ENCODE peak calls at places on chromosomes 7 and 10, in four cellular contexts. S is HL-60, X is GM12878, I is K562. Q is an unnamed sample.

GRCh38 chr7:113154128-113154527 is 35.8 kb upstream of the SMIM30 start:
- DNase-seq in S (no peak), X (no peak), I (no peak), Q (no peak)

GRCh38 chr7:143362126-143362961 is at the start of gene FAM131B:
- DNase-seq in S (no peak), X (no peak), I (peak; percentile 49), Q (peak; percentile 59)

GRCh38 chr10:24824124-24824523 is 100.4 kb upstream of the ARHGAP21 start:
- DNase-seq in S (no peak), X (no peak), I (no peak), Q (no peak)

GRCh38 chr7:158317238-158318205 is 270.1 kb downstream of the PTPRN2 start:
- DNase-seq in S (no peak), X (no peak), I (no peak), Q (no peak)

GRCh38 chr7:151379534-151380198 is 30.2 kb downstream of the WDR86 start:
- DNase-seq in S (no peak), X (no peak), I (peak; percentile 23), Q (peak; percentile 18)

GRCh38 chr10:86017841-86018734 is 348.5 kb downstream of the GRID1 start:
- DNase-seq in S (no peak), X (peak; percentile 45), I (no peak), Q (no peak)

GRCh38 chr7:21944616-21945373 is 904 bp downstream of the CDCA7L start:
- DNase-seq in S (no peak), X (no peak), I (no peak), Q (no peak)

GRCh38 chr7:123570390-123571182 is 13.0 kb upstream of the NDUFA5 start:
- DNase-seq in S (no peak), X (no peak), I (no peak), Q (no peak)

GRCh38 chr7:49852619-49853462 is 79.4 kb downstream of the VWC2 start:
- DNase-seq in S (peak; percentile 11), X (no peak), I (peak; percentile 46), Q (peak; percentile 31)

GRCh38 chr10:84337199-84337598 is 8.8 kb downstream of the CCSER2 start:
- DNase-seq in S (no peak), X (no peak), I (no peak), Q (no peak)

GRCh38 chr7:8260871-8261707 is 878 bp downstream of the ICA1 start:
- DNase-seq in S (no peak), X (no peak), I (peak; percentile 56), Q (peak; percentile 11)

GRCh38 chr7:132075573-132075972 is 500.7 kb downstream of the PLXNA4 start:
- DNase-seq in S (no peak), X (no peak), I (no peak), Q (no peak)

GRCh38 chr7:155665957-155666287 is 21.5 kb downstream of the RBM33 start:
- DNase-seq in S (no peak), X (no peak), I (no peak), Q (no peak)

GRCh38 chr7:91164948-91165845 is 99.0 kb upstream of the FZD1 start:
- DNase-seq in S (peak; percentile 29), X (peak; percentile 24), I (no peak), Q (peak; percentile 13)

GRCh38 chr7:107201795-107202450 is 33.1 kb downstream of the HBP1 start:
- DNase-seq in S (no peak), X (no peak), I (peak; percentile 66), Q (peak; percentile 18)

GRCh38 chr7:156156734-156157408 is 344.6 kb upstream of the SHH start:
- DNase-seq in S (no peak), X (no peak), I (peak; percentile 50), Q (no peak)

GRCh38 chr7:142375710-142376313 is 118.0 kb upstream of the PRSS58 start:
- DNase-seq in S (peak; percentile 46), X (no peak), I (peak; percentile 34), Q (no peak)

GRCh38 chr7:92768501-92769360 is 67.6 kb downstream of the CDK6 start:
- DNase-seq in S (no peak), X (peak; percentile 49), I (no peak), Q (no peak)

GRCh38 chr10:29270883-29271282 is 18.0 kb upstream of the LYZL1 start:
- DNase-seq in S (no peak), X (no peak), I (no peak), Q (no peak)
- TF ChIP-seq SPI1 in S (no peak), X (no peak), I (no peak), Q (no peak)

DNA sequence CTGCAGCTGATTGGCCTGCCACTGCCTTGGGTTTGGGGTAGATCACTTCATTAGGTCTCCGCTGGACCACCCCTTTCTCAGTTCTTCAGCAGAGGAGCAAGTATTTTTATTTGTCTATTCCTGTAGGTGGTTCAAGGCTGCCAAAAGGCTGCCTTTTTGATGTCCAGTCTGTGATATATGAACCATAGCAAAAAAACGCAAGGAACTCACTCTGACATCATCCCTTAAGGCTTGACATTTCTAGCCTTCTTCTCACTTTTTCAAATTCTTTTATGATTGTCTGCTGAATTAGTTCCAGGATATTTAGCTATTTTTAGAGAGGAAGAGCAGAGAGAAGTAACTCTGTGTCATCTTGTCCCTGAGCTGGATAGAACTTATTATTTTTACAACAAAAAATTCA is 269.2 kb downstream of the BAMBI start:
- DNase-seq in S (no peak), X (no peak), I (no peak), Q (no peak)
- TF ChIP-seq SPI1 in S (no peak), X (no peak), I (no peak), Q (no peak)

GRCh38 chr10:133258818-133259602 is 17.7 kb downstream of the ADAM8 start:
- DNase-seq in S (peak; percentile 100), X (no peak), I (no peak), Q (no peak)
- TF ChIP-seq SPI1 in S (peak; percentile 49), X (no peak), I (no peak), Q (no peak)

GRCh38 chr7:35463751-35464150 is 209.9 kb upstream of the TBX20 start:
- DNase-seq in S (no peak), X (no peak), I (peak; percentile 57), Q (no peak)
- TF ChIP-seq SPI1 in S (no peak), X (no peak), I (no peak), Q (no peak)

GRCh38 chr7:1192171-1192676 is 32.2 kb upstream of the ZFAND2A start:
- DNase-seq in S (peak; percentile 86), X (no peak), I (no peak), Q (no peak)
- TF ChIP-seq SPI1 in S (peak; percentile 22), X (no peak), I (no peak), Q (no peak)

GRCh38 chr7:31082450-31082849 is 30.3 kb downstream of the ADCYAP1R1 start:
- DNase-seq in S (no peak), X (no peak), I (no peak), Q (no peak)
- TF ChIP-seq SPI1 in S (no peak), X (no peak), I (no peak), Q (no peak)

DNA sequence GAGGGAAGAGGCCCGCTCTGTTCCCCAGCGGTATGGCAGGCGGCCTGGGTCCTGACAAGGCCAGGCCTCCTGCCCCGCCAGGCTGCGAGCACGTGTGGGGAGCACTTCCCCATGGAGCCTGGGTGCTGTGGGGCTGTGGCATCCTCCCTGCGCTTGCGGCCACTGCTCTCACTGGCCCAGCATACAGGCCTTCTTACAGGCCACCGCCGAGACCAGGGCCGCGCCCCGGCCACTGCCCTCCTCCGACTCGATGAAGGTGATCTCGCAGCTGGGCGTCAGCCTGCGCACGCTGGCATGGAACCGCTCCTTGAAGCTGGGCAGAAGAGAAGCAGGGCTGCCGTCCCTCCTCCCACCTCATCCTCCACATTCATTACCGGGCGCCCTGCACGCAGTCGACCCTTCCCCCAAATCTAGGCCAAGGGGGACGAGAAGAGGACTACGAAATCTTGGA is 3.9 kb upstream of the MYL7 start:
- DNase-seq in S (no peak), X (no peak), I (no peak), Q (no peak)
- TF ChIP-seq SPI1 in S (no peak), X (no peak), I (no peak), Q (no peak)

GRCh38 chr7:33650828-33651227 is 254.5 kb upstream of the BMPER start:
- DNase-seq in S (no peak), X (no peak), I (no peak), Q (no peak)
- TF ChIP-seq SPI1 in S (no peak), X (no peak), I (no peak), Q (no peak)